ENCODE peak calls at places on chromosome 15, in six cellular contexts. One of them, this sample, is unnamed.

GRCh38 chr15:84082739-84083138 is 152.8 kb upstream of the GOLGA6L4 start:
- DNase-seq in HCT116: no peak
- DNase-seq in T47D: no peak
- DNase-seq in SK-N-SH: no peak
- DNase-seq in H1: no peak
- DNase-seq in HepG2: no peak
- DNase-seq in this sample: no peak

GRCh38 chr15:72515591-72516389 is 41.7 kb downstream of the ARIH1 start:
- DNase-seq in HCT116: no peak
- DNase-seq in T47D: no peak
- DNase-seq in SK-N-SH: no peak
- DNase-seq in H1: no peak
- DNase-seq in HepG2: no peak
- DNase-seq in this sample: no peak

GRCh38 chr15:66707310-66708160 is 5.5 kb downstream of the SMAD6 start:
- DNase-seq in HCT116: no peak
- DNase-seq in T47D: peak; percentile 53
- DNase-seq in SK-N-SH: peak; percentile 90
- DNase-seq in H1: peak; percentile 74
- DNase-seq in HepG2: peak; percentile 47
- DNase-seq in this sample: no peak

GRCh38 chr15:66943456-66944095 is 121.8 kb upstream of the SMAD3 start:
- DNase-seq in HCT116: no peak
- DNase-seq in T47D: peak; percentile 77
- DNase-seq in SK-N-SH: no peak
- DNase-seq in H1: no peak
- DNase-seq in HepG2: peak; percentile 40
- DNase-seq in this sample: no peak

GRCh38 chr15:46260937-46261336 is 626.1 kb downstream of the SQOR start:
- DNase-seq in HCT116: no peak
- DNase-seq in T47D: no peak
- DNase-seq in SK-N-SH: no peak
- DNase-seq in H1: no peak
- DNase-seq in HepG2: no peak
- DNase-seq in this sample: no peak

GRCh38 chr15:43954181-43954621 is 127.4 kb downstream of the WDR76 start:
- DNase-seq in HCT116: no peak
- DNase-seq in T47D: no peak
- DNase-seq in SK-N-SH: no peak
- DNase-seq in H1: no peak
- DNase-seq in HepG2: no peak
- DNase-seq in this sample: no peak

GRCh38 chr15:82875411-82876003 is 66.1 kb downstream of the WHAMM start:
- DNase-seq in HCT116: no peak
- DNase-seq in T47D: no peak
- DNase-seq in SK-N-SH: no peak
- DNase-seq in H1: no peak
- DNase-seq in HepG2: no peak
- DNase-seq in this sample: no peak

GRCh38 chr15:78282324-78282723 is 17.1 kb downstream of the SKIC8 start:
- DNase-seq in HCT116: no peak
- DNase-seq in T47D: no peak
- DNase-seq in SK-N-SH: no peak
- DNase-seq in H1: no peak
- DNase-seq in HepG2: no peak
- DNase-seq in this sample: no peak

GRCh38 chr15:74269362-74270035 is 33.4 kb downstream of the CCDC33 start:
- DNase-seq in HCT116: no peak
- DNase-seq in T47D: no peak
- DNase-seq in SK-N-SH: no peak
- DNase-seq in H1: no peak
- DNase-seq in HepG2: no peak
- DNase-seq in this sample: no peak

GRCh38 chr15:64501396-64501716 is 41.0 kb downstream of the ZNF609 start:
- DNase-seq in HCT116: no peak
- DNase-seq in T47D: no peak
- DNase-seq in SK-N-SH: no peak
- DNase-seq in H1: no peak
- DNase-seq in HepG2: no peak
- DNase-seq in this sample: no peak

GRCh38 chr15:35481992-35482391 is 64.0 kb downstream of the DPH6 start:
- DNase-seq in HCT116: peak; percentile 85
- DNase-seq in T47D: peak; percentile 14
- DNase-seq in SK-N-SH: no peak
- DNase-seq in H1: no peak
- DNase-seq in HepG2: no peak
- DNase-seq in this sample: no peak

GRCh38 chr15:57752426-57752825 is 45.9 kb downstream of the POLR2M start:
- DNase-seq in HCT116: no peak
- DNase-seq in T47D: no peak
- DNase-seq in SK-N-SH: no peak
- DNase-seq in H1: no peak
- DNase-seq in HepG2: no peak
- DNase-seq in this sample: no peak

GRCh38 chr15:69035205-69035917 is 20.9 kb downstream of the NOX5 start:
- DNase-seq in HCT116: no peak
- DNase-seq in T47D: peak; percentile 92
- DNase-seq in SK-N-SH: no peak
- DNase-seq in H1: peak; percentile 80
- DNase-seq in HepG2: peak; percentile 23
- DNase-seq in this sample: peak; percentile 71

GRCh38 chr15:99717129-99718024 is 15.9 kb downstream of the LYSMD4 start:
- DNase-seq in HCT116: no peak
- DNase-seq in T47D: no peak
- DNase-seq in SK-N-SH: no peak
- DNase-seq in H1: no peak
- DNase-seq in HepG2: no peak
- DNase-seq in this sample: no peak

GRCh38 chr15:84079885-84080777 is 155.4 kb upstream of the GOLGA6L4 start:
- DNase-seq in HCT116: no peak
- DNase-seq in T47D: no peak
- DNase-seq in SK-N-SH: peak; percentile 73
- DNase-seq in H1: peak; percentile 85
- DNase-seq in HepG2: no peak
- DNase-seq in this sample: peak; percentile 9

GRCh38 chr15:66855039-66855438 is 153.0 kb downstream of the SMAD6 start:
- DNase-seq in HCT116: no peak
- DNase-seq in T47D: no peak
- DNase-seq in SK-N-SH: no peak
- DNase-seq in H1: no peak
- DNase-seq in HepG2: no peak
- DNase-seq in this sample: no peak

GRCh38 chr15:61697796-61698195 is 362.5 kb downstream of the VPS13C start:
- DNase-seq in HCT116: no peak
- DNase-seq in T47D: no peak
- DNase-seq in SK-N-SH: no peak
- DNase-seq in H1: no peak
- DNase-seq in HepG2: no peak
- DNase-seq in this sample: no peak

GRCh38 chr15:61701455-61701854 is 358.8 kb downstream of the VPS13C start:
- DNase-seq in HCT116: no peak
- DNase-seq in T47D: no peak
- DNase-seq in SK-N-SH: no peak
- DNase-seq in H1: no peak
- DNase-seq in HepG2: no peak
- DNase-seq in this sample: no peak

GRCh38 chr15:61700803-61701202 is 359.4 kb downstream of the VPS13C start:
- DNase-seq in HCT116: no peak
- DNase-seq in T47D: no peak
- DNase-seq in SK-N-SH: no peak
- DNase-seq in H1: no peak
- DNase-seq in HepG2: no peak
- DNase-seq in this sample: no peak

DNA sequence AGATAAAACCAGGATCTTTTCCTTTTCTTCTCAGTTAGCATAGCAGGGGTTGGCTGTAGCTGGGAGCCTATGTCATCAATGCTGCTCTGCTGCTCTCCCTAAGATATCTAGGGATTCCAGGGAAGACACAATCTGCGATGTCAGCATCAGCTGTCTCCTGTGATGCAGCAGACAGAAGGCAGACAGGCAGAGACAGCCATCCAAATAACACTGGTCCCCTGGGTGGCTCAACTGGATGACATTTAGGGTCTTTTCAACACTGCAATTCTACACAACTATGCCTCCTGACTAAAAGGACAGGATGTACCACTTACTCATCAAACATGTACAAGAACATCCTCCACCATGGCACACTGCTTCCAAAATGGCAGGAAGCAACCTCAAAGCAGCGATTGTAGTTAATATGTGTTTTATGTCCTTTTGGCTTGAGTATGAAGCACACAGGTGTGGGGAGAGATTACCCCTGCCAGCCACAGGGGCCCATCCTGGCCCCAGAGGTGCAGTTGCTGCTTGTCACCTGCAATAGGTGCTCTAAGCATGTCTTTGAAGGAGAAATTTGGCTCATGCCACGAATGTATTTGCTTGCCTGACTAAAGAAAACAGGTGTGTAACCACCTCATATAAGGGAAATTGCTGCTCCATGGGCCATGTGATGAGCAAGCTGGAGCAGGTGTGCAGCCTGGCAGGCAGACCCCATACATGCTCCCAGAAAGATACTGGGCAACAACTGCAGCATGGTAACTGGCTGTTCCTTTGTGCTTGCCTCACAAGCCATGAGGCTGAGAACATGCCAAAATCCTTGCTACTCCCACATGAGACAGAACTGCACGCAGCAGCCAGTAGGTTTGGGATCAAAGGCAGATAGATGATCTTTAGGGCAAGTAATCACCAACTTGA is 357.8 kb downstream of the VPS13C start:
- DNase-seq in HCT116: no peak
- DNase-seq in T47D: peak; percentile 62
- DNase-seq in SK-N-SH: no peak
- DNase-seq in H1: peak; percentile 48
- DNase-seq in HepG2: no peak
- DNase-seq in this sample: no peak
- TF ChIP-seq JUND in HCT116: no peak
- TF ChIP-seq JUND in T47D: no peak
- TF ChIP-seq JUND in SK-N-SH: no peak
- TF ChIP-seq JUND in H1: no peak
- TF ChIP-seq JUND in HepG2: no peak
- TF ChIP-seq JUND in this sample: no peak

GRCh38 chr15:85542488-85542887 is 162.1 kb downstream of the AKAP13 start:
- DNase-seq in HCT116: no peak
- DNase-seq in T47D: no peak
- DNase-seq in SK-N-SH: no peak
- DNase-seq in H1: no peak
- DNase-seq in HepG2: no peak
- DNase-seq in this sample: no peak

GRCh38 chr15:85542895-85543331 is 162.5 kb downstream of the AKAP13 start:
- DNase-seq in HCT116: no peak
- DNase-seq in T47D: peak; percentile 79
- DNase-seq in SK-N-SH: no peak
- DNase-seq in H1: no peak
- DNase-seq in HepG2: no peak
- DNase-seq in this sample: no peak

GRCh38 chr15:85541744-85542143 is 161.3 kb downstream of the AKAP13 start:
- DNase-seq in HCT116: no peak
- DNase-seq in T47D: no peak
- DNase-seq in SK-N-SH: no peak
- DNase-seq in H1: no peak
- DNase-seq in HepG2: no peak
- DNase-seq in this sample: no peak

GRCh38 chr15:85545185-85545584 is 164.8 kb downstream of the AKAP13 start:
- DNase-seq in HCT116: no peak
- DNase-seq in T47D: no peak
- DNase-seq in SK-N-SH: no peak
- DNase-seq in H1: no peak
- DNase-seq in HepG2: no peak
- DNase-seq in this sample: no peak

DNA sequence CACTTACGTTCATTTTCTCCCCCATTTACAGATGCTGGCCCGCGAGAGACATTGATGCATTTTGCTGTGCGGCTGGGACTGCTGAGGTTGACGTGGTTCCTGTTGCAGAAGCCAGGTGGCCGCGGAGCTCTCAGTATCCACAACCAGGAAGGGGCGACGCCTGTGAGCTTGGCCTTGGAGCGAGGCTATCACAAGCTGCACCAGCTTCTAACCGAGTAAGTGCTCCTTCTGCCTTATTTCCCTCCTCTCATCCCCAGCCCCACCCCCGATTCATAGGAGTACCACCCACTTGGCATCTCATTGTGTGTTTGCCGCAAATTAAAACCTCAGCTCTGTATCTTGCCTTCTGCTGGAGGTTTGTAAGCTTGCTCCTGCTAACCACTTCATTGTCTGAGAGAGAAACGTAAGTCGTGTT is 163.3 kb downstream of the AKAP13 start:
- DNase-seq in HCT116: no peak
- DNase-seq in T47D: peak; percentile 53
- DNase-seq in SK-N-SH: no peak
- DNase-seq in H1: peak; percentile 54
- DNase-seq in HepG2: no peak
- DNase-seq in this sample: no peak
- TF ChIP-seq JUND in HCT116: no peak
- TF ChIP-seq JUND in T47D: no peak
- TF ChIP-seq JUND in SK-N-SH: no peak
- TF ChIP-seq JUND in H1: no peak
- TF ChIP-seq JUND in HepG2: no peak
- TF ChIP-seq JUND in this sample: no peak

GRCh38 chr15:41485226-41485625 is 8.4 kb upstream of the ITPKA start:
- DNase-seq in HCT116: no peak
- DNase-seq in T47D: no peak
- DNase-seq in SK-N-SH: no peak
- DNase-seq in H1: no peak
- DNase-seq in HepG2: no peak
- DNase-seq in this sample: no peak
- TF ChIP-seq JUND in HCT116: no peak
- TF ChIP-seq JUND in T47D: no peak
- TF ChIP-seq JUND in SK-N-SH: no peak
- TF ChIP-seq JUND in H1: no peak
- TF ChIP-seq JUND in HepG2: no peak
- TF ChIP-seq JUND in this sample: no peak

DNA sequence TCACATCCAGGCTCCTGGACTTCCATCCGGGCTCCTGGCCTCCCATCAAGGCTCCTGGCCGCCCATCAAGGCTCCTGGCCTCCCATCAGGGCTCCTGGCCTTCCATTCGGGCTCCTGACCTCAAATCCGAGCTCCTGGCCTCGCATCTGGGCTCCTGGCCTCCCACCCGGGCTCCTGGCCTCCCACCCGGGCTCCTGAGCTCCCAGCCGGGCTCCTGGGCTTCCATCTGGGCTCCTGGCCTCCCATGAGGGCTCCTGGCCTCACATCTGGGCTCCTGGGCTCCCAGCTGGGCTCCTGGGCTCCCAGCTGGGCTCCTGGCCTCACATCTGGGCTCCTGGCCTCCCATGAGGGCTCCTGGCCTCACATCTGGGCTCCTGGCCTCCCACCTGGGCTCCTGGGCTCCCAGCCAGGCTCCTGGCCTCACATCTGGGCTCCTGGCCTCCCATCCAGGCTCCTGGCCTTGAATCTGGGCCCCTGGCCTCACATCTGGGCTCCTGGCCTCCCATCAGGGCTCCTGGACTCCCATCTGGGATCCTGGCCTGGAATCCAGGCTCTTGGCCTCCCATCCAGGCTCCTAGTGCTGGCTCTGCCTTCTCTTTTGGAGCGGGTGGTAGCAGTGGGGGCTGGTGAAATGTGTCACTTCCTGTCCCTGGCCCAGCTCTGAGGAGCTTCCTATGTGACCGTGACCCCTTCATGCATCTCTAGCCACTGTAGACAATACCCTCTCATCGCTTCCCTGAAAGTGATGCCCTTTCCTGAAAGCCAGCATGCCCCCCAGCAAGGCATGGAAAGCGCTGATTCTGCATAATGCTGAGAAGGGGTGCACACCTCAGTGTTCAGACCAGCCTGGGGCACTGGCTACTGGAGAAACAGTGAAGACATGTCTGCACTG is 62.7 kb upstream of the BLM start:
- DNase-seq in HCT116: no peak
- DNase-seq in T47D: no peak
- DNase-seq in SK-N-SH: no peak
- DNase-seq in H1: no peak
- DNase-seq in HepG2: no peak
- DNase-seq in this sample: no peak
- TF ChIP-seq JUND in HCT116: no peak
- TF ChIP-seq JUND in T47D: no peak
- TF ChIP-seq JUND in SK-N-SH: no peak
- TF ChIP-seq JUND in H1: no peak
- TF ChIP-seq JUND in HepG2: no peak
- TF ChIP-seq JUND in this sample: no peak

This sample was measured in K562.